ENCODE peak calls at places on chromosomes 3 and 15, in four cellular contexts. One of them, this sample, is unnamed.

GRCh38 chr3:29557186-29557585 is 276.3 kb downstream of the RBMS3 start:
- DNase-seq in neural progenitor cell: no peak
- DNase-seq in heart right ventricle: no peak
- DNase-seq in vagina: no peak
- DNase-seq in this sample: no peak

GRCh38 chr3:177249203-177249602 is 51.9 kb upstream of the TBL1XR1 start:
- DNase-seq in neural progenitor cell: no peak
- DNase-seq in heart right ventricle: no peak
- DNase-seq in vagina: peak; percentile 11
- DNase-seq in this sample: no peak

GRCh38 chr3:16069149-16069922 is 105.1 kb upstream of the GALNT15 start:
- DNase-seq in neural progenitor cell: no peak
- DNase-seq in heart right ventricle: no peak
- DNase-seq in vagina: no peak
- DNase-seq in this sample: no peak

GRCh38 chr15:69813881-69814280 is 283.8 kb downstream of the TLE3 start:
- DNase-seq in neural progenitor cell: no peak
- DNase-seq in heart right ventricle: no peak
- DNase-seq in vagina: no peak
- DNase-seq in this sample: no peak

GRCh38 chr3:112132975-112133448 is at the start of gene GCSAM:
- DNase-seq in neural progenitor cell: no peak
- DNase-seq in heart right ventricle: peak; percentile 18
- DNase-seq in vagina: no peak
- DNase-seq in this sample: no peak

GRCh38 chr3:98971183-98971681 is 69.7 kb upstream of the DCBLD2 start:
- DNase-seq in neural progenitor cell: no peak
- DNase-seq in heart right ventricle: no peak
- DNase-seq in vagina: no peak
- DNase-seq in this sample: no peak

GRCh38 chr15:39133201-39133600 is 447.7 kb upstream of the THBS1 start:
- DNase-seq in neural progenitor cell: no peak
- DNase-seq in heart right ventricle: no peak
- DNase-seq in vagina: no peak
- DNase-seq in this sample: no peak

GRCh38 chr3:172142074-172143059 is 103.0 kb downstream of the FNDC3B start:
- DNase-seq in neural progenitor cell: peak; percentile 64
- DNase-seq in heart right ventricle: no peak
- DNase-seq in vagina: no peak
- DNase-seq in this sample: no peak

GRCh38 chr3:9826815-9827574 is 16.8 kb downstream of the RPUSD3 start:
- DNase-seq in neural progenitor cell: peak; percentile 54
- DNase-seq in heart right ventricle: no peak
- DNase-seq in vagina: no peak
- DNase-seq in this sample: no peak

GRCh38 chr3:45225465-45226205 is 452 bp downstream of the TMEM158 start:
- DNase-seq in neural progenitor cell: peak; percentile 74
- DNase-seq in heart right ventricle: peak; percentile 23
- DNase-seq in vagina: no peak
- DNase-seq in this sample: no peak

GRCh38 chr3:33915796-33916589 is 117.6 kb downstream of the PDCD6IP start:
- DNase-seq in neural progenitor cell: peak; percentile 40
- DNase-seq in heart right ventricle: peak; percentile 16
- DNase-seq in vagina: no peak
- DNase-seq in this sample: no peak

GRCh38 chr3:149424921-149425320 is 47.5 kb upstream of the TM4SF1 start:
- DNase-seq in neural progenitor cell: no peak
- DNase-seq in heart right ventricle: no peak
- DNase-seq in vagina: no peak
- DNase-seq in this sample: no peak

GRCh38 chr3:10653866-10654611 is 148.7 kb upstream of the ATP2B2 start:
- DNase-seq in neural progenitor cell: no peak
- DNase-seq in heart right ventricle: no peak
- DNase-seq in vagina: no peak
- DNase-seq in this sample: no peak

GRCh38 chr3:192817053-192817452 is 89.7 kb upstream of the FGF12 start:
- DNase-seq in neural progenitor cell: no peak
- DNase-seq in heart right ventricle: no peak
- DNase-seq in vagina: no peak
- DNase-seq in this sample: no peak

GRCh38 chr15:88658972-88659931 is 20.4 kb downstream of the ISG20 start:
- DNase-seq in neural progenitor cell: no peak
- DNase-seq in heart right ventricle: no peak
- DNase-seq in vagina: no peak
- DNase-seq in this sample: no peak

GRCh38 chr15:57541805-57542504 is 49.7 kb upstream of the MYZAP start:
- DNase-seq in neural progenitor cell: peak; percentile 70
- DNase-seq in heart right ventricle: peak; percentile 63
- DNase-seq in vagina: peak; percentile 91
- DNase-seq in this sample: no peak

GRCh38 chr15:52199271-52199670 is 8.1 kb upstream of the GNB5 start:
- DNase-seq in neural progenitor cell: no peak
- DNase-seq in heart right ventricle: no peak
- DNase-seq in vagina: no peak
- DNase-seq in this sample: peak; percentile 46

GRCh38 chr3:66092175-66092990 is 53.7 kb upstream of the MAGI1 start:
- DNase-seq in neural progenitor cell: no peak
- DNase-seq in heart right ventricle: no peak
- DNase-seq in vagina: no peak
- DNase-seq in this sample: no peak

GRCh38 chr15:79811406-79812405 is 85.1 kb downstream of the MTHFS start:
- DNase-seq in neural progenitor cell: no peak
- DNase-seq in heart right ventricle: peak; percentile 70
- DNase-seq in vagina: no peak
- DNase-seq in this sample: peak; percentile 88

GRCh38 chr3:116815321-116815720 is 105.7 kb downstream of the TUSC7 start:
- DNase-seq in neural progenitor cell: no peak
- DNase-seq in heart right ventricle: no peak
- DNase-seq in vagina: no peak
- DNase-seq in this sample: no peak

GRCh38 chr3:136931587-136931986 is 26.2 kb upstream of the IL20RB start:
- DNase-seq in neural progenitor cell: no peak
- DNase-seq in heart right ventricle: no peak
- DNase-seq in vagina: no peak
- DNase-seq in this sample: no peak

GRCh38 chr3:112111785-112112402 is 21.2 kb downstream of the GCSAM start:
- DNase-seq in neural progenitor cell: peak; percentile 87
- DNase-seq in heart right ventricle: no peak
- DNase-seq in vagina: no peak
- DNase-seq in this sample: peak; percentile 85

DNA sequence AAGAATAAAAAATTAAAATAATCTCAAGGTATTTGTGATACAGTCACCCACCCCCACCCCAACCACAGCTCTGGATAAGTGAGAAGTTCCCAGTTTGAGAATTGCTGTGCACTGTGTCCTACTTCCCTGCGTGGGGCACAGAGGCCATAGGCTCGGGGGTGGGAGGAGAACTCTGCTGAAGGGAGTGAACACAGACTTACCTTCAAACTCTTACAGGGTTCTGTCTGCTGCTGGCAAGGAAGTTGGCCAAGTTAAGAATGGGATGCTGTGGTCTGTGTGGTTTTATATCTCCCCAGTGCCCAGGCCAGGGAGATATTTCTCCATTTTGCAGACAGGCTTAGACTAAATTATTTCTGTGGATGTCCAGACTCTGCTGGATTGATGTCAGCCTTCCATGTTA is 37.6 kb downstream of the SPTSSB start:
- DNase-seq in neural progenitor cell: no peak
- DNase-seq in heart right ventricle: no peak
- DNase-seq in vagina: no peak
- DNase-seq in this sample: no peak
- TF ChIP-seq CTCF in neural progenitor cell: no peak
- TF ChIP-seq CTCF in heart right ventricle: no peak
- TF ChIP-seq CTCF in vagina: no peak
- TF ChIP-seq CTCF in this sample: no peak

GRCh38 chr3:125024817-125025216 is 31.0 kb downstream of the HEG1 start:
- DNase-seq in neural progenitor cell: no peak
- DNase-seq in heart right ventricle: peak; percentile 53
- DNase-seq in vagina: no peak
- DNase-seq in this sample: no peak
- H3K4me3 ChIP-seq in neural progenitor cell: no peak overlapping the region
- H3K4me3 ChIP-seq in heart right ventricle: no peak overlapping the region
- H3K4me3 ChIP-seq in vagina: no peak overlapping the region
- H3K4me3 ChIP-seq in this sample: no peak overlapping the region

GRCh38 chr3:170117134-170117533 is 64.4 kb downstream of the PHC3 start:
- DNase-seq in neural progenitor cell: peak; percentile 8
- DNase-seq in heart right ventricle: no peak
- DNase-seq in vagina: no peak
- DNase-seq in this sample: no peak
- TF ChIP-seq CTCF in neural progenitor cell: peak; percentile 34
- TF ChIP-seq CTCF in heart right ventricle: no peak
- TF ChIP-seq CTCF in vagina: no peak
- TF ChIP-seq CTCF in this sample: no peak

DNA sequence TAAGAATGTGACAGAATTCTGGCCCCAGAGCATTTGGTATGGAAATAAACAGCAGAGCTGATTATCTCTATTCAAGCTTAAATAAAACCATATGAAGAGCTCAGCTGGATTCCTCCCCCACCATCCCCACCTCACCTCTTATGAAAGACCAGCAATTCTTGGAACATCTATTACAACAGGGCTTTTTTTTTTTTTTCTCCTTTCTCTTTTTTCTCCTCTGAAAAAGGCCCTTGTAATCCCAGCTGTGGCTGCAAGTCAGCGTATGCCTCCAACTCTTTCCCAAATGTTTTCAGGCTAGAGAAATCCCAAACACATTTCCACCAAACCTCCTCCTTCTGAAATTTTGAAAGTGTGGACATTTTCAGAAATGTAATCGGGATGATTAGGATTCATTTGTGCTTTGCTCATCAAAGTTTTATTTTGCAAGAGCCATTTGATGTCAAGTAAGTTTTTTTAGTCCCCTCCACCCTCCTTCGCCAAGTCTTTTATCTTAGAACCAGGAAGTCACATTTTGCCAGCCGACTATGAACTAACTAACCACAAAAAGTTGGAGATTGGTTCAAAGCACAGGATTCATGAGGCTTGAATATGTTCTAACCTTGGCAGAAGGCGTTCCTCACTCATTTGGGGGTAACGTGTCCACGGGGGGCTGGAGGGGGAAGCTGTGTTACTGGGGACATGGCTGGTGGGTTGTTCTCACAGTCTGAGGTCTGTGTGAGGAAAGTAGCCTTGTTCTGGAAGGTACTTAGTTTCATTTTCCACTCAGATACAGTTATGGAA is 142.0 kb upstream of the PDZRN3 start:
- DNase-seq in neural progenitor cell: peak; percentile 25
- DNase-seq in heart right ventricle: no peak
- DNase-seq in vagina: no peak
- DNase-seq in this sample: no peak
- H3K4me3 ChIP-seq in neural progenitor cell: no peak overlapping the region
- H3K4me3 ChIP-seq in heart right ventricle: no peak overlapping the region
- H3K4me3 ChIP-seq in vagina: peak overlapping the region; percentile 33
- H3K4me3 ChIP-seq in this sample: no peak overlapping the region

GRCh38 chr3:58175429-58176184 is 35.2 kb downstream of the DNASE1L3 start:
- DNase-seq in neural progenitor cell: peak; percentile 33
- DNase-seq in heart right ventricle: no peak
- DNase-seq in vagina: no peak
- DNase-seq in this sample: no peak

GRCh38 chr3:58176185-58176530 is 34.6 kb downstream of the DNASE1L3 start:
- DNase-seq in neural progenitor cell: no peak
- DNase-seq in heart right ventricle: no peak
- DNase-seq in vagina: no peak
- DNase-seq in this sample: no peak

GRCh38 chr3:58175098-58175428 is 35.7 kb downstream of the DNASE1L3 start:
- DNase-seq in neural progenitor cell: no peak
- DNase-seq in heart right ventricle: no peak
- DNase-seq in vagina: no peak
- DNase-seq in this sample: no peak

GRCh38 chr3:58173029-58173669 is 37.6 kb downstream of the DNASE1L3 start:
- DNase-seq in neural progenitor cell: no peak
- DNase-seq in heart right ventricle: no peak
- DNase-seq in vagina: no peak
- DNase-seq in this sample: no peak

GRCh38 chr3:58173670-58174472 is 36.9 kb downstream of the DNASE1L3 start:
- DNase-seq in neural progenitor cell: peak; percentile 77
- DNase-seq in heart right ventricle: peak; percentile 59
- DNase-seq in vagina: no peak
- DNase-seq in this sample: no peak
- TF ChIP-seq CTCF in neural progenitor cell: peak; percentile 60
- TF ChIP-seq CTCF in heart right ventricle: peak; percentile 58
- TF ChIP-seq CTCF in vagina: no peak
- TF ChIP-seq CTCF in this sample: peak; percentile 54